ENCODE peak calls at places on chromosomes 1 and 21, in nine cellular contexts. V, Q, K, J, O, D, Y, Z and M are unnamed samples.
A peak's percentile ranks its signal among the peaks of the same experiment; 100 is the strongest.

GRCh38 chr1:214404571-214405213 is 123.7 kb downstream of the SMYD2 start:
- DNase-seq in O (no peak), Q (no peak), J (no peak), D (no peak), K (no peak), Y (no peak), Z (no peak), V (no peak), M (no peak)

GRCh38 chr1:219317762-219318353 is 144.2 kb downstream of the LYPLAL1 start:
- DNase-seq in K (no peak), Q (no peak), V (no peak), J (no peak), O (no peak), Z (no peak), D (no peak), Y (no peak), M (no peak)

GRCh38 chr1:92485374-92486250 is 1.1 kb downstream of the GFI1 start:
- DNase-seq in K (no peak), O (no peak), Z (peak; percentile 81), Q (no peak), Y (no peak), V (peak; percentile 84), D (peak; percentile 15), J (peak; percentile 87), M (peak; percentile 92)

GRCh38 chr1:22850681-22851080 is 122.0 kb downstream of the LACTBL1 start:
- DNase-seq in J (no peak), Z (no peak), Y (no peak), Q (no peak), D (no peak), K (no peak), O (no peak), V (no peak), M (no peak)

GRCh38 chr1:70146488-70146887 is 58.9 kb downstream of the LRRC40 start:
- DNase-seq in K (no peak), J (no peak), Y (no peak), O (peak; percentile 3), D (no peak), Q (no peak), V (no peak), Z (no peak), M (no peak)

GRCh38 chr21:46457801-46458314 is 833 bp upstream of the DIP2A start:
- DNase-seq in J (no peak), D (no peak), V (no peak), Z (no peak), Q (no peak), O (no peak), Y (peak; percentile 8), K (peak; percentile 16), M (peak; percentile 5)

GRCh38 chr1:175015243-175015642 is 8.0 kb downstream of the MRPS14 start:
- DNase-seq in J (no peak), K (no peak), Q (no peak), O (no peak), Y (peak; percentile 67), Z (no peak), D (no peak), V (no peak), M (no peak)

GRCh38 chr1:111202707-111203623 is 2.5 kb upstream of the DENND2D start:
- DNase-seq in V (no peak), O (no peak), J (no peak), K (no peak), Y (no peak), D (no peak), Q (no peak), Z (no peak), M (no peak)

GRCh38 chr1:109721046-109721445 is 9.0 kb downstream of the GSTM5 start:
- DNase-seq in D (no peak), O (no peak), Y (no peak), V (no peak), K (no peak), Q (no peak), Z (no peak), J (no peak), M (no peak)

GRCh38 chr1:202149566-202149965 is 5.0 kb upstream of the ARL8A start:
- DNase-seq in J (no peak), D (no peak), Q (no peak), O (no peak), Z (no peak), K (no peak), Y (no peak), V (no peak), M (no peak)

GRCh38 chr1:179142889-179143299 is 61.0 kb downstream of the TOR3A start:
- DNase-seq in O (peak; percentile 94), J (no peak), D (no peak), V (no peak), Z (no peak), Q (peak; percentile 94), Y (peak; percentile 99), K (peak; percentile 66), M (no peak)

GRCh38 chr21:41054206-41054605 is 113.8 kb upstream of the BACE2 start:
- DNase-seq in V (no peak), K (no peak), D (no peak), Q (no peak), O (no peak), J (no peak), Z (no peak), Y (no peak), M (no peak)

GRCh38 chr21:29208666-29209059 is 78.2 kb downstream of the MAP3K7CL start:
- DNase-seq in Y (peak; percentile 81), D (no peak), O (peak; percentile 71), J (no peak), K (no peak), Z (no peak), V (no peak), Q (peak; percentile 76), M (no peak)

GRCh38 chr1:59530119-59530518 is 233.2 kb downstream of the FGGY start:
- DNase-seq in V (no peak), D (no peak), O (no peak), Q (no peak), K (no peak), Z (no peak), Y (no peak), J (no peak), M (no peak)

GRCh38 chr1:157403203-157403602 is 149.1 kb downstream of the FCRL5 start:
- DNase-seq in Y (no peak), O (no peak), K (no peak), Z (no peak), Q (no peak), J (no peak), V (no peak), D (peak; percentile 14), M (no peak)

GRCh38 chr1:93680121-93681094 is 1.2 kb downstream of the BCAR3 start:
- DNase-seq in O (peak; percentile 68), D (peak; percentile 62), Y (peak; percentile 69), Q (peak; percentile 82), J (peak; percentile 8), Z (peak; percentile 40), V (no peak), K (peak; percentile 92), M (no peak)

GRCh38 chr1:5620997-5621396 is 371.2 kb downstream of the NPHP4 start:
- DNase-seq in V (no peak), O (no peak), J (no peak), Y (no peak), Z (no peak), D (peak; percentile 53), Q (no peak), K (peak; percentile 25), M (no peak)

GRCh38 chr1:201282931-201283829 is at the start of gene PKP1:
- DNase-seq in K (no peak), D (no peak), Q (no peak), V (peak; percentile 22), J (no peak), Z (no peak), O (no peak), Y (no peak), M (no peak)

GRCh38 chr1:232868793-232869491 is 63.7 kb downstream of the MAP10 start:
- DNase-seq in D (peak; percentile 85), K (peak; percentile 7), Y (peak; percentile 89), O (peak; percentile 71), V (no peak), Q (peak; percentile 93), Z (no peak), J (no peak), M (no peak)

GRCh38 chr1:245179706-245180105 is 24.9 kb downstream of the KIF26B start:
- DNase-seq in J (no peak), Q (no peak), O (no peak), V (no peak), K (no peak), Y (no peak), Z (no peak), D (peak; percentile 87), M (no peak)

GRCh38 chr1:70818391-70818790 is 229.2 kb downstream of the PTGER3 start:
- DNase-seq in J (no peak), K (no peak), D (no peak), Z (no peak), Q (peak; percentile 40), Y (peak; percentile 24), V (no peak), O (no peak), M (no peak)